ENCODE peak calls at places on chromosomes 4 and X, in seven cellular contexts. M, T, W, E, H, Q and L are unnamed samples.

GRCh38 chrX:71910526-71911022 is at the start of gene NHSL2:
- DNase-seq in M (no peak), T (no peak), W (no peak), E (no peak), H (no peak), Q (no peak), L (peak)

GRCh38 chr4:122163301-122163700 is 11.2 kb downstream of the BLTP1 start:
- DNase-seq in M (no peak), T (no peak), W (no peak), E (no peak), H (no peak), Q (no peak), L (no peak)

GRCh38 chrX:154021131-154021611 is 1.5 kb upstream of the IRAK1 start:
- DNase-seq in M (no peak), T (no peak), W (no peak), E (no peak), H (peak), Q (peak), L (peak)

GRCh38 chrX:99301990-99302389 is 1108.1 kb downstream of the PCDH19 start:
- DNase-seq in M (no peak), T (no peak), W (no peak), E (no peak), H (peak), Q (no peak), L (no peak)

GRCh38 chr4:163070023-163070422 is 96.7 kb downstream of the NAF1 start:
- DNase-seq in M (no peak), T (no peak), W (no peak), E (no peak), H (no peak), Q (no peak), L (no peak)

GRCh38 chr4:26870576-26871260 is 10.1 kb downstream of the STIM2 start:
- DNase-seq in M (no peak), T (no peak), W (no peak), E (no peak), H (no peak), Q (no peak), L (no peak)

GRCh38 chr4:129394635-129395034 is 298.7 kb downstream of the C4orf33 start:
- DNase-seq in M (no peak), T (no peak), W (no peak), E (no peak), H (no peak), Q (no peak), L (no peak)

GRCh38 chr4:16289872-16290554 is 63.7 kb upstream of the TAPT1 start:
- DNase-seq in M (no peak), T (no peak), W (no peak), E (no peak), H (peak), Q (no peak), L (no peak)

GRCh38 chr4:14064969-14065368 is 437.4 kb upstream of the BOD1L1 start:
- DNase-seq in M (no peak), T (no peak), W (no peak), E (no peak), H (no peak), Q (no peak), L (no peak)

GRCh38 chr4:26779674-26780073 is 81.0 kb upstream of the STIM2 start:
- DNase-seq in M (no peak), T (no peak), W (no peak), E (no peak), H (no peak), Q (no peak), L (no peak)

GRCh38 chrX:77597090-77597489 is 149.9 kb downstream of the FGF16 start:
- DNase-seq in M (no peak), T (no peak), W (no peak), E (no peak), H (peak), Q (no peak), L (no peak)

GRCh38 chr4:6500481-6501135 is 28.2 kb upstream of the PPP2R2C start:
- DNase-seq in M (no peak), T (no peak), W (no peak), E (no peak), H (no peak), Q (no peak), L (no peak)

GRCh38 chr4:186931519-186931918 is 207.9 kb upstream of the FAT1 start:
- DNase-seq in M (no peak), T (no peak), W (no peak), E (no peak), H (no peak), Q (no peak), L (no peak)

GRCh38 chr4:27048350-27049100 is 187.9 kb downstream of the STIM2 start:
- DNase-seq in M (no peak), T (no peak), W (no peak), E (no peak), H (peak), Q (no peak), L (no peak)

GRCh38 chr4:141771889-141772830 is 135.8 kb downstream of the IL15 start:
- DNase-seq in M (no peak), T (no peak), W (no peak), E (no peak), H (no peak), Q (no peak), L (no peak)

GRCh38 chr4:70575964-70576363 is 16.1 kb upstream of the AMBN start:
- DNase-seq in M (no peak), T (no peak), W (no peak), E (no peak), H (no peak), Q (no peak), L (no peak)

GRCh38 chrX:140767646-140768045 is 58.1 kb downstream of the LINC00632 start:
- DNase-seq in M (no peak), T (no peak), W (no peak), E (no peak), H (no peak), Q (no peak), L (no peak)

GRCh38 chr4:128776794-128777216 is 32.7 kb upstream of the JADE1 start:
- DNase-seq in M (no peak), T (no peak), W (no peak), E (no peak), H (no peak), Q (no peak), L (no peak)

GRCh38 chrX:151370906-151371305 is 26.1 kb upstream of the VMA21 start:
- DNase-seq in M (no peak), T (no peak), W (no peak), E (no peak), H (no peak), Q (no peak), L (peak)

GRCh38 chr4:12644261-12644660 is 839.9 kb downstream of the RAB28 start:
- DNase-seq in M (no peak), T (no peak), W (no peak), E (no peak), H (no peak), Q (no peak), L (no peak)

GRCh38 chr4:87565746-87566145 is 36.6 kb upstream of the SPARCL1 start:
- DNase-seq in M (no peak), T (no peak), W (no peak), E (no peak), H (no peak), Q (no peak), L (no peak)

GRCh38 chrX:38166478-38167083 is 54.1 kb downstream of the SRPX start:
- DNase-seq in M (no peak), T (no peak), W (no peak), E (no peak), H (peak), Q (no peak), L (no peak)

GRCh38 chr4:89000392-89000791 is 56.6 kb downstream of the FAM13A start:
- DNase-seq in M (no peak), T (no peak), W (no peak), E (no peak), H (no peak), Q (no peak), L (no peak)

GRCh38 chrX:45850197-45850774 is 649.6 kb upstream of the DIPK2B start:
- DNase-seq in M (peak), T (no peak), W (no peak), E (peak), H (no peak), Q (peak), L (peak)

GRCh38 chrX:12434493-12434892 is 296.2 kb downstream of the FRMPD4 start:
- DNase-seq in M (no peak), T (no peak), W (no peak), E (no peak), H (peak), Q (no peak), L (no peak)

GRCh38 chr4:180542445-180543100 is 1700.6 kb upstream of the TENM3 start:
- DNase-seq in M (no peak), T (no peak), W (no peak), E (no peak), H (no peak), Q (no peak), L (no peak)

GRCh38 chrX:101009086-101009485 is 39.6 kb downstream of the ARL13A start:
- DNase-seq in M (no peak), T (no peak), W (no peak), E (no peak), H (no peak), Q (no peak), L (no peak)

GRCh38 chr4:127182687-127183086 is 450.1 kb upstream of the INTU start:
- DNase-seq in M (no peak), T (no peak), W (no peak), E (no peak), H (no peak), Q (no peak), L (no peak)

GRCh38 chr4:71216316-71216959 is 122.4 kb upstream of the SLC4A4 start:
- DNase-seq in M (no peak), T (no peak), W (no peak), E (no peak), H (no peak), Q (no peak), L (no peak)

GRCh38 chr4:80150387-80151173 is 46.7 kb upstream of the PRDM8 start:
- DNase-seq in M (no peak), T (no peak), W (no peak), E (no peak), H (no peak), Q (no peak), L (no peak)